ENCODE peak calls at places on chromosomes 5 and 9, in ten cellular contexts. I is trophoblast cell, C is GM23338, B is psoas muscle, K is heart right ventricle, Z is A673, G is pancreas, E is uterus, R is tibial artery, Y is fibroblast of lung. A is an unnamed sample.
A peak's percentile ranks its signal among the peaks of the same experiment; 100 is the strongest.

GRCh38 chr5:78569441-78569840 is 79.1 kb downstream of the LHFPL2 start:
- DNase-seq in I (no peak), C (peak; percentile 34), B (peak; percentile 88), K (peak; percentile 28), Z (peak; percentile 60), G (peak; percentile 86), E (peak; percentile 59), R (peak; percentile 71), Y (peak; percentile 86), A (peak; percentile 70)

GRCh38 chr5:180090098-180090768 is 18.7 kb upstream of the RNF130 start:
- DNase-seq in I (peak; percentile 71), C (peak; percentile 96), B (peak; percentile 87), K (peak; percentile 81), Z (peak; percentile 75), G (peak; percentile 75), E (peak; percentile 75), R (peak; percentile 29), Y (peak; percentile 67), A (peak; percentile 86)

GRCh38 chr5:90873033-90873517 is 314.5 kb downstream of the ADGRV1 start:
- DNase-seq in I (no peak), C (no peak), B (no peak), K (no peak), Z (no peak), G (no peak), E (no peak), R (no peak), Y (no peak), A (no peak)

GRCh38 chr9:14030350-14030823 is 283.6 kb downstream of the NFIB start:
- DNase-seq in I (no peak), C (no peak), B (no peak), K (no peak), Z (peak; percentile 87), G (no peak), E (no peak), R (no peak), Y (peak; percentile 81), A (no peak)

GRCh38 chr9:76245518-76245917 is 148.7 kb downstream of the RFK start:
- DNase-seq in I (no peak), C (no peak), B (no peak), K (no peak), Z (no peak), G (no peak), E (no peak), R (no peak), Y (no peak), A (no peak)

GRCh38 chr9:70049236-70049635 is 5.6 kb downstream of the MAMDC2 start:
- DNase-seq in I (no peak), C (no peak), B (peak; percentile 67), K (no peak), Z (peak; percentile 24), G (no peak), E (peak; percentile 72), R (peak; percentile 95), Y (peak; percentile 67), A (no peak)

GRCh38 chr5:43150075-43150474 is 29.4 kb downstream of the ZNF131 start:
- DNase-seq in I (no peak), C (no peak), B (no peak), K (no peak), Z (no peak), G (no peak), E (no peak), R (no peak), Y (no peak), A (no peak)

GRCh38 chr9:136312436-136312835 is 8.5 kb upstream of the CCDC187 start:
- DNase-seq in I (no peak), C (peak; percentile 58), B (no peak), K (peak; percentile 56), Z (peak; percentile 36), G (peak; percentile 79), E (peak; percentile 46), R (no peak), Y (peak; percentile 32), A (no peak)

GRCh38 chr9:73853547-73853946 is 643.6 kb upstream of the RORB start:
- DNase-seq in I (no peak), C (no peak), B (no peak), K (no peak), Z (no peak), G (no peak), E (no peak), R (no peak), Y (no peak), A (no peak)

GRCh38 chr5:169299651-169300467 is 1.1 kb downstream of the SLIT3 start:
- DNase-seq in I (no peak), C (peak; percentile 50), B (no peak), K (no peak), Z (no peak), G (no peak), E (peak; percentile 33), R (no peak), Y (peak; percentile 37), A (no peak)

GRCh38 chr9:96612105-96612965 is 7.3 kb downstream of the CDC14B start:
- DNase-seq in I (peak; percentile 26), C (peak; percentile 30), B (peak; percentile 78), K (peak; percentile 34), Z (peak; percentile 53), G (no peak), E (peak; percentile 18), R (peak; percentile 46), Y (peak; percentile 92), A (no peak)

GRCh38 chr9:129609486-129610192 is 11.3 kb downstream of the C9orf50 start:
- DNase-seq in I (no peak), C (no peak), B (no peak), K (peak; percentile 57), Z (no peak), G (peak; percentile 76), E (peak; percentile 62), R (peak; percentile 62), Y (peak; percentile 68), A (peak; percentile 68)

GRCh38 chr5:84287964-84288363 is 96.7 kb downstream of the EDIL3 start:
- DNase-seq in I (peak; percentile 61), C (no peak), B (no peak), K (no peak), Z (peak; percentile 0), G (no peak), E (no peak), R (no peak), Y (peak; percentile 97), A (no peak)

GRCh38 chr5:59648949-59649921 is 244.3 kb downstream of the PDE4D start:
- DNase-seq in I (peak; percentile 91), C (no peak), B (no peak), K (no peak), Z (no peak), G (no peak), E (no peak), R (no peak), Y (peak; percentile 89), A (no peak)

GRCh38 chr5:150783422-150783928 is 4.9 kb downstream of the SMIM3 start:
- DNase-seq in I (peak; percentile 55), C (peak; percentile 48), B (peak; percentile 61), K (no peak), Z (peak; percentile 93), G (peak; percentile 72), E (peak; percentile 65), R (peak; percentile 76), Y (peak; percentile 98), A (no peak)

GRCh38 chr5:154858972-154859950 is 834 bp downstream of the CNOT8 start:
- DNase-seq in I (peak; percentile 36), C (no peak), B (no peak), K (no peak), Z (no peak), G (no peak), E (no peak), R (no peak), Y (no peak), A (no peak)

GRCh38 chr5:44252545-44252944 is 136.7 kb downstream of the FGF10 start:
- DNase-seq in I (no peak), C (no peak), B (no peak), K (no peak), Z (no peak), G (no peak), E (no peak), R (no peak), Y (no peak), A (no peak)
- H3K27ac ChIP-seq in I (no peak overlapping the region), C (no peak overlapping the region), B (no peak overlapping the region), K (no peak overlapping the region), Z (no peak overlapping the region), G (no peak overlapping the region), E (no peak overlapping the region), R (no peak overlapping the region), Y (no peak overlapping the region), A (no peak overlapping the region)

DNA sequence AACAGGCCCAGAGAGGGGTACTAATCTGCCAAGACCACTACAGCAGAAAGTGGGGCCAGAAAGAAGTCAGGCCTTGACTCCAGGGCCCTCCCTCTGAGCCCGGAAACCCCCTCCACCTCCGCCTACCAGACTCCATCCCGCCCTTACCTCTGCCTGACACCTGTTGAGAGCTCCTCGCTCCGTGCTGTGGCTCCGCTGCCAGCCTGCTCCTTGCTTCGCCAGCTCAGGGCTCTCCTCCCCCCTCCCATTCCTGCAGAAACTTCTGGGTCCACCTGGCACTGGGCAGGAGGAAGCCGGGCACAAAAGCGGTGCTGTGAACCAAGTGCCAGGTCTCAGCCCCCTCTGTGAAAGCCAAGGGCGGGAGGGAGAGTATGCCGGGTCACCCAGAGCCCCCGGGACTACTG is 6.4 kb upstream of the ST6GALNAC6 start:
- DNase-seq in I (no peak), C (no peak), B (peak; percentile 52), K (no peak), Z (no peak), G (peak; percentile 63), E (no peak), R (no peak), Y (no peak), A (peak; percentile 72)
- H3K27ac ChIP-seq in I (no peak overlapping the region), C (no peak overlapping the region), B (peak overlapping the region; percentile 53), K (peak overlapping the region; percentile 89), Z (no peak overlapping the region), G (peak overlapping the region; percentile 67), E (peak overlapping the region; percentile 89), R (peak overlapping the region; percentile 90), Y (no peak overlapping the region), A (peak overlapping the region; percentile 86)

GRCh38 chr9:104802110-104802509 is 38.2 kb downstream of the NIPSNAP3B start:
- DNase-seq in I (no peak), C (no peak), B (no peak), K (no peak), Z (no peak), G (no peak), E (no peak), R (no peak), Y (peak; percentile 34), A (no peak)
- H3K27ac ChIP-seq in I (no peak overlapping the region), C (no peak overlapping the region), B (peak overlapping the region; percentile 30), K (peak overlapping the region; percentile 3), Z (no peak overlapping the region), G (no peak overlapping the region), E (no peak overlapping the region), R (no peak overlapping the region), Y (no peak overlapping the region), A (no peak overlapping the region)

DNA sequence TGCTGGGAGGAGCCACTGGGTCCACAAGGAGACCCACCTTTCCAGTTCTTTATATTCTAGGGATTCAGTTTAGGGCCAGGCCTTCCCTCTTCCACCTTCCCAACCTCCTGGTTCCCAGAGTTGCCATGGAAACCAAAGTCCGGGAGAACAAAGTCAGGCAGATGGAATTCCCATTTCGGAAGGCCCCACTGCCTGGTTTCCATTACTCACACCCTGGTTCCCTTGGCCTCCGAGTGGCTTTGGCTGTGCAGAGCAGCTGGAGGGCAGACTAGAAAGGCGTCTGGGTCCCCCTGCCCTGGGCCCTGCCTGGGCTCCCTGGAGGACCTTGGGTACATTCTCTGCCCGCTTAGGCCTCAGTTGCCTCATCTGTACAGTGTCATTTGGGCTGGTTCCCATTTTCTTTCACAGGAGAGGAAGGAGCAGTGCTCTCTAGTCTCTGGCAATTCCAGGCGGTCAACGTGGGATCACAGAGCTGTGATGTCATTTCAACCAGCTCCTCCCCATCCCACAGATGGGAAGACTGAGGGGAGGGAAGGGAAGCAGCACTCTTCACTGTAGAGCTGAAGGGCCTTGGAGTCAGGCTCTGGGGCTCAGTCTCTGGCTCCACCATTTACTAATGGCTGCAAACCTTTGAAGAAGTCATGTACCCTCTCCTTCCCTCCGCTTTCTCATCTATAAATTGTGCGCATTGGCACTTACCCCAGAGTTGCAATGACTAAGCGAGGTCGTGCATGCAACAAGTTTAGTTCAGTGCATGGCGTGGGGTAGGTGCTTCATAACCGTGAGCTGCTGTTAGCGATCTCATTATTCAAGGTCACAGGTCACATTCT is 136.3 kb downstream of the RGS3 start:
- DNase-seq in I (no peak), C (peak; percentile 68), B (peak; percentile 55), K (no peak), Z (no peak), G (no peak), E (no peak), R (no peak), Y (peak; percentile 95), A (peak; percentile 40)
- H3K27ac ChIP-seq in I (peak overlapping the region; percentile 26), C (no peak overlapping the region), B (peak overlapping the region; percentile 37), K (peak overlapping the region; percentile 96), Z (no peak overlapping the region), G (no peak overlapping the region), E (no peak overlapping the region), R (peak overlapping the region; percentile 81), Y (peak overlapping the region; percentile 90), A (peak overlapping the region; percentile 27)